ENCODE peak calls at places on chromosomes 3 and 15, in ten cellular contexts. One of them, this sample, is unnamed. For H3K4me1, the result is how much of the 10 kb centered on the place peaks cover.

GRCh38 chr3:184450542-184450941 is 70.7 kb downstream of the CHRD start:
- DNase-seq in A549: no peak
- DNase-seq in HCT116: no peak
- DNase-seq in right cardiac atrium: no peak
- DNase-seq in ovary: no peak
- DNase-seq in SJCRH30: no peak
- DNase-seq in HepG2: no peak
- DNase-seq in body of pancreas: no peak
- DNase-seq in SK-N-SH: no peak
- DNase-seq in heart left ventricle: no peak
- DNase-seq in this sample: no peak

GRCh38 chr3:55485208-55485791 is 1.8 kb downstream of the WNT5A start:
- DNase-seq in A549: peak
- DNase-seq in HCT116: no peak
- DNase-seq in right cardiac atrium: peak
- DNase-seq in ovary: peak
- DNase-seq in SJCRH30: peak
- DNase-seq in HepG2: peak
- DNase-seq in body of pancreas: peak
- DNase-seq in SK-N-SH: peak
- DNase-seq in heart left ventricle: peak
- DNase-seq in this sample: peak

GRCh38 chr3:87260270-87260669 is 16.1 kb downstream of the POU1F1 start:
- DNase-seq in A549: peak
- DNase-seq in HCT116: peak
- DNase-seq in right cardiac atrium: no peak
- DNase-seq in ovary: no peak
- DNase-seq in SJCRH30: peak
- DNase-seq in HepG2: peak
- DNase-seq in body of pancreas: peak
- DNase-seq in SK-N-SH: peak
- DNase-seq in heart left ventricle: no peak
- DNase-seq in this sample: no peak

GRCh38 chr3:5729852-5730251 is 542.3 kb downstream of the EDEM1 start:
- DNase-seq in A549: no peak
- DNase-seq in HCT116: no peak
- DNase-seq in right cardiac atrium: no peak
- DNase-seq in ovary: no peak
- DNase-seq in SJCRH30: no peak
- DNase-seq in HepG2: no peak
- DNase-seq in body of pancreas: no peak
- DNase-seq in SK-N-SH: peak
- DNase-seq in heart left ventricle: no peak
- DNase-seq in this sample: no peak

GRCh38 chr15:85048430-85048829 is 66.8 kb downstream of the PDE8A start:
- DNase-seq in A549: no peak
- DNase-seq in HCT116: no peak
- DNase-seq in right cardiac atrium: no peak
- DNase-seq in ovary: no peak
- DNase-seq in SJCRH30: no peak
- DNase-seq in HepG2: no peak
- DNase-seq in body of pancreas: no peak
- DNase-seq in SK-N-SH: no peak
- DNase-seq in heart left ventricle: no peak
- DNase-seq in this sample: no peak

GRCh38 chr3:143327388-143327787 is 207.8 kb downstream of the CHST2 start:
- DNase-seq in A549: no peak
- DNase-seq in HCT116: no peak
- DNase-seq in right cardiac atrium: no peak
- DNase-seq in ovary: no peak
- DNase-seq in SJCRH30: no peak
- DNase-seq in HepG2: no peak
- DNase-seq in body of pancreas: no peak
- DNase-seq in SK-N-SH: no peak
- DNase-seq in heart left ventricle: no peak
- DNase-seq in this sample: no peak

GRCh38 chr3:175383813-175384212 is 524.7 kb downstream of the NAALADL2 start:
- DNase-seq in A549: no peak
- DNase-seq in HCT116: no peak
- DNase-seq in right cardiac atrium: no peak
- DNase-seq in ovary: no peak
- DNase-seq in SJCRH30: no peak
- DNase-seq in HepG2: no peak
- DNase-seq in body of pancreas: no peak
- DNase-seq in SK-N-SH: no peak
- DNase-seq in heart left ventricle: no peak
- DNase-seq in this sample: no peak

GRCh38 chr3:31732548-31732947 is 199.8 kb downstream of the STT3B start:
- DNase-seq in A549: no peak
- DNase-seq in HCT116: no peak
- DNase-seq in right cardiac atrium: peak
- DNase-seq in ovary: no peak
- DNase-seq in SJCRH30: no peak
- DNase-seq in HepG2: no peak
- DNase-seq in body of pancreas: no peak
- DNase-seq in SK-N-SH: peak
- DNase-seq in heart left ventricle: no peak
- DNase-seq in this sample: no peak

GRCh38 chr3:113287111-113287817 is 75.9 kb downstream of the BOC start:
- DNase-seq in A549: peak
- DNase-seq in HCT116: peak
- DNase-seq in right cardiac atrium: peak
- DNase-seq in ovary: peak
- DNase-seq in SJCRH30: no peak
- DNase-seq in HepG2: peak
- DNase-seq in body of pancreas: no peak
- DNase-seq in SK-N-SH: no peak
- DNase-seq in heart left ventricle: no peak
- DNase-seq in this sample: no peak

GRCh38 chr3:189324538-189325138 is 152.9 kb downstream of the TPRG1 start:
- DNase-seq in A549: peak
- DNase-seq in HCT116: peak
- DNase-seq in right cardiac atrium: peak
- DNase-seq in ovary: no peak
- DNase-seq in SJCRH30: peak
- DNase-seq in HepG2: peak
- DNase-seq in body of pancreas: no peak
- DNase-seq in SK-N-SH: no peak
- DNase-seq in heart left ventricle: peak
- DNase-seq in this sample: no peak

GRCh38 chr15:88376574-88377174 is 90.5 kb downstream of the MRPL46 start:
- DNase-seq in A549: no peak
- DNase-seq in HCT116: no peak
- DNase-seq in right cardiac atrium: no peak
- DNase-seq in ovary: no peak
- DNase-seq in SJCRH30: no peak
- DNase-seq in HepG2: no peak
- DNase-seq in body of pancreas: no peak
- DNase-seq in SK-N-SH: no peak
- DNase-seq in heart left ventricle: no peak
- DNase-seq in this sample: no peak

GRCh38 chr15:101022306-101022705 is 103.1 kb downstream of the LRRK1 start:
- DNase-seq in A549: no peak
- DNase-seq in HCT116: no peak
- DNase-seq in right cardiac atrium: no peak
- DNase-seq in ovary: no peak
- DNase-seq in SJCRH30: no peak
- DNase-seq in HepG2: no peak
- DNase-seq in body of pancreas: no peak
- DNase-seq in SK-N-SH: no peak
- DNase-seq in heart left ventricle: no peak
- DNase-seq in this sample: no peak

GRCh38 chr3:102174832-102175374 is 259.9 kb upstream of the ZPLD1 start:
- DNase-seq in A549: no peak
- DNase-seq in HCT116: no peak
- DNase-seq in right cardiac atrium: no peak
- DNase-seq in ovary: no peak
- DNase-seq in SJCRH30: no peak
- DNase-seq in HepG2: no peak
- DNase-seq in body of pancreas: no peak
- DNase-seq in SK-N-SH: no peak
- DNase-seq in heart left ventricle: no peak
- DNase-seq in this sample: no peak

GRCh38 chr3:123807820-123808219 is 76.3 kb downstream of the MYLK start:
- DNase-seq in A549: no peak
- DNase-seq in HCT116: no peak
- DNase-seq in right cardiac atrium: no peak
- DNase-seq in ovary: peak
- DNase-seq in SJCRH30: no peak
- DNase-seq in HepG2: peak
- DNase-seq in body of pancreas: peak
- DNase-seq in SK-N-SH: peak
- DNase-seq in heart left ventricle: no peak
- DNase-seq in this sample: no peak

GRCh38 chr3:27584874-27585273 is 100.7 kb upstream of the SLC4A7 start:
- DNase-seq in A549: no peak
- DNase-seq in HCT116: no peak
- DNase-seq in right cardiac atrium: no peak
- DNase-seq in ovary: no peak
- DNase-seq in SJCRH30: no peak
- DNase-seq in HepG2: peak
- DNase-seq in body of pancreas: no peak
- DNase-seq in SK-N-SH: no peak
- DNase-seq in heart left ventricle: no peak
- DNase-seq in this sample: no peak

DNA sequence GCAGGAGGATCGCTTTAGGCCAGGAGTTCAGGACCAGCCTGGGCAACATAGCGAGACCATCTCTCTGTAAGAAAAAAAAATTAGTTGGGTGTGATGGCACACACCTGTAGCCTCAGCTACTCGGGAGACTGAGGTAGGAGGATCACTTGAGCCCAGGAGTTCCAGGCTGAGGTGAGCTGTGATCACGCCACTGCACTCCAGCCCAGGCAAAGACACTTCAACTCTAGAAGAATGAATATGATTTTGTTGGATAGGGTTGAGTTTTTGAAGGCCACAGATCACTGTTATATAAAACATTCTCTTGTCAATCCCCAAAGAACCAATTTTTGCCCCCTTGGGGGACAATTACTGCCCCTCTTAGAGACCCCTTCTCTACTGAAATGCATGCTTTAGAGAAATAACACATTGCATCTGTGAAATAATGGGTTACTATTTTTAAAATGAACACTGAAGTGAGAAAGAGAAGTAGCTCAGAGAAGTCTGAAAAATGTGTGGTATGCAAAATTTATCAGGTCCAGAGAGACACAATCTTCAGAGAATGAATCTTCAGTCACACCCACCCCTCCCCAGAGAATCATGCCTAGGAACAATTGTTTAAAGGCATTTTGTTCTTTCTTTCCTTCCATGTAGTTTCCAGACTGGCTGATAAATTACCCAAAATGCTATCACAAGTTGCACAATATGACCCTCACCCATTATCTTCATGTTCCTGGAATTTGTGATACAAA is 42.7 kb downstream of the METTL6 start:
- DNase-seq in A549: no peak
- DNase-seq in HCT116: no peak
- DNase-seq in right cardiac atrium: no peak
- DNase-seq in ovary: no peak
- DNase-seq in SJCRH30: no peak
- DNase-seq in HepG2: no peak
- DNase-seq in body of pancreas: no peak
- DNase-seq in SK-N-SH: no peak
- DNase-seq in heart left ventricle: no peak
- DNase-seq in this sample: no peak
- H3K4me1 ChIP-seq in A549: under half
- H3K4me1 ChIP-seq in HCT116: under half
- H3K4me1 ChIP-seq in right cardiac atrium: under half
- H3K4me1 ChIP-seq in ovary: under half
- H3K4me1 ChIP-seq in SJCRH30: under half
- H3K4me1 ChIP-seq in HepG2: under half
- H3K4me1 ChIP-seq in body of pancreas: under half
- H3K4me1 ChIP-seq in SK-N-SH: under half
- H3K4me1 ChIP-seq in heart left ventricle: under half
- H3K4me1 ChIP-seq in this sample: under half

DNA sequence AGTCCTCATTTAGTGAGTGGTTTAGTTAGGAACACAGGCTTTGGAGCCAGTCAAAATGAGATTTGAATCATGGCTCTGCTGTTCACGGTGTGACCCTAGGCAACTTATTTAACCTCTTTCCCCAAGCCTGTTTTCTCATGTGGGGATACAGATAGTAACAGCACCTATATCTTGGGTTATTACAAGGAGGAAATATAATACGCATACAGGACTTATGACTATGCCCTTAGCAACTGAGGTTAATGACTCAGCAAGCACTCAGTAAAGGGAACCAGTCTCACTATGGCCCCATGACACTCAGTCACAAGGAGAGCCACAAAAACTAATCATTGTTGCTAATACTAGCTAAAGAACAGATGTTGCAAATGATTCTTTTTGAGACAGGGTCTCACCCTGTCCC is 45.9 kb downstream of the SUMF1 start:
- DNase-seq in A549: peak
- DNase-seq in HCT116: no peak
- DNase-seq in right cardiac atrium: no peak
- DNase-seq in ovary: no peak
- DNase-seq in SJCRH30: no peak
- DNase-seq in HepG2: no peak
- DNase-seq in body of pancreas: no peak
- DNase-seq in SK-N-SH: no peak
- DNase-seq in heart left ventricle: no peak
- DNase-seq in this sample: no peak
- H3K27ac ChIP-seq in A549: peak
- H3K27ac ChIP-seq in HCT116: no peak
- H3K27ac ChIP-seq in right cardiac atrium: no peak
- H3K27ac ChIP-seq in ovary: no peak
- H3K27ac ChIP-seq in SJCRH30: no peak
- H3K27ac ChIP-seq in HepG2: no peak
- H3K27ac ChIP-seq in body of pancreas: no peak
- H3K27ac ChIP-seq in SK-N-SH: peak
- H3K27ac ChIP-seq in heart left ventricle: peak
- H3K27ac ChIP-seq in this sample: peak

GRCh38 chr3:149224736-149225594 is 3.3 kb upstream of the CP start:
- DNase-seq in A549: peak
- DNase-seq in HCT116: no peak
- DNase-seq in right cardiac atrium: no peak
- DNase-seq in ovary: no peak
- DNase-seq in SJCRH30: peak
- DNase-seq in HepG2: peak
- DNase-seq in body of pancreas: no peak
- DNase-seq in SK-N-SH: peak
- DNase-seq in heart left ventricle: no peak
- DNase-seq in this sample: no peak
- H3K4me3 ChIP-seq in A549: peak
- H3K4me3 ChIP-seq in HCT116: no peak
- H3K4me3 ChIP-seq in right cardiac atrium: peak
- H3K4me3 ChIP-seq in ovary: peak
- H3K4me3 ChIP-seq in SJCRH30: peak
- H3K4me3 ChIP-seq in HepG2: peak
- H3K4me3 ChIP-seq in body of pancreas: no peak
- H3K4me3 ChIP-seq in SK-N-SH: peak
- H3K4me3 ChIP-seq in heart left ventricle: peak
- H3K4me3 ChIP-seq in this sample: peak

DNA sequence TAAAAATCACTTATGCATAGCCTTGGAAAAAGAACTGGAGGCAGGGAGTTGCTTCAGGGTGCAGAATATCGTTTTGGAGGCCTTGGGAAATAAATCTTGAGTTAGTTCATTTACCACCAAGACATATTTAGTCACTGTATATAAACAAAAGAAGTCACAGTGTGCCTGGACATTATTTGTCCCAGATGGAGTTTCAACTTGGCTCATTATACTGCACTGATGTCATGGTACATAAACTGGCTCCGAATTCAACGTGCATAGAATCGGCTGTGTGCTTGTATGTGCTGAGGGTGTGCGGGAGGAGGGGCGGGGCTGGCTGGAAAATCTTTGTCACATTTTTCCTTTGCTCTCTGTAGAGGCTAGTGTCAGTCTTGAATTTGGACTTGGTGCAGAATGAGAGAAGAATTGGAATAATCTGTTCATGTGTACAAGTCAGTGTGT is 86.6 kb downstream of the FNDC3B start:
- DNase-seq in A549: no peak
- DNase-seq in HCT116: no peak
- DNase-seq in right cardiac atrium: peak
- DNase-seq in ovary: no peak
- DNase-seq in SJCRH30: no peak
- DNase-seq in HepG2: no peak
- DNase-seq in body of pancreas: peak
- DNase-seq in SK-N-SH: no peak
- DNase-seq in heart left ventricle: peak
- DNase-seq in this sample: peak
- H3K4me1 ChIP-seq in A549: half or more
- H3K4me1 ChIP-seq in HCT116: under half
- H3K4me1 ChIP-seq in right cardiac atrium: under half
- H3K4me1 ChIP-seq in ovary: under half
- H3K4me1 ChIP-seq in SJCRH30: under half
- H3K4me1 ChIP-seq in HepG2: half or more
- H3K4me1 ChIP-seq in body of pancreas: half or more
- H3K4me1 ChIP-seq in SK-N-SH: half or more
- H3K4me1 ChIP-seq in heart left ventricle: half or more
- H3K4me1 ChIP-seq in this sample: half or more